ENCODE peak calls at places on chromosomes 1 and 21, in seven cellular contexts. P is amniotic epithelial cell; I is HuH-7.5; K is Karpas-422; S is astrocyte of the hippocampus; D is stimulated activated CD8-positive, alpha-beta memory T cell treated with anti-CD3 and anti-CD28 coated beads, Interleukin-15, amount 100 ng/mL, for 1 hour; J is cardiac muscle cell. F is an unnamed sample.

GRCh38 chr1:233140974-233141373 is 154.6 kb downstream of the PCNX2 start:
- DNase-seq in P (peak), I (no peak), K (no peak), S (no peak), D (no peak), J (no peak), F (no peak)

GRCh38 chr1:221439008-221439733 is 302.7 kb downstream of the DUSP10 start:
- DNase-seq in P (peak), I (no peak), K (no peak), S (peak), D (peak), J (no peak), F (peak)

GRCh38 chr1:201552941-201553341 is 14.0 kb downstream of the NAV1 start:
- DNase-seq in P (no peak), I (no peak), K (no peak), S (peak), D (no peak), J (no peak), F (no peak)

GRCh38 chr1:93635614-93636543 is 45.8 kb downstream of the BCAR3 start:
- DNase-seq in P (no peak), I (no peak), K (peak), S (peak), D (no peak), J (no peak), F (peak)

GRCh38 chr21:39687069-39687468 is 57.9 kb upstream of the IGSF5 start:
- DNase-seq in P (no peak), I (no peak), K (no peak), S (no peak), D (no peak), J (no peak), F (no peak)

GRCh38 chr1:64502924-64503323 is 33.0 kb downstream of the CACHD1 start:
- DNase-seq in P (peak), I (no peak), K (no peak), S (peak), D (no peak), J (no peak), F (peak)

GRCh38 chr1:108972941-108973340 is 9.7 kb upstream of the CLCC1 start:
- DNase-seq in P (no peak), I (no peak), K (no peak), S (no peak), D (no peak), J (no peak), F (no peak)

GRCh38 chr1:106398391-106398790 is 658.1 kb upstream of the PRMT6 start:
- DNase-seq in P (no peak), I (no peak), K (no peak), S (no peak), D (no peak), J (no peak), F (no peak)

GRCh38 chr1:168628807-168629206 is 52.4 kb downstream of the XCL1 start:
- DNase-seq in P (peak), I (no peak), K (no peak), S (peak), D (no peak), J (no peak), F (no peak)

GRCh38 chr21:38325216-38325615 is 68.4 kb downstream of the KCNJ15 start:
- DNase-seq in P (no peak), I (no peak), K (no peak), S (no peak), D (no peak), J (no peak), F (no peak)

GRCh38 chr1:150257624-150258274 is at the start of gene CA14:
- DNase-seq in P (no peak), I (no peak), K (no peak), S (peak), D (no peak), J (peak), F (no peak)

GRCh38 chr1:224433671-224434446 is 738 bp downstream of the WDR26 start:
- DNase-seq in P (peak), I (peak), K (peak), S (peak), D (no peak), J (peak), F (peak)

GRCh38 chr1:18684306-18684705 is 53.7 kb downstream of the PAX7 start:
- DNase-seq in P (no peak), I (no peak), K (no peak), S (no peak), D (no peak), J (no peak), F (no peak)

GRCh38 chr1:223411309-223411708 is 18.1 kb downstream of the CCDC185 start:
- DNase-seq in P (peak), I (no peak), K (no peak), S (peak), D (no peak), J (no peak), F (no peak)

GRCh38 chr1:8816831-8817412 is 518 bp downstream of the RERE start:
- DNase-seq in P (no peak), I (no peak), K (peak), S (no peak), D (no peak), J (peak), F (no peak)

GRCh38 chr1:5235355-5235899 is 581.0 kb downstream of the AJAP1 start:
- DNase-seq in P (no peak), I (no peak), K (no peak), S (no peak), D (no peak), J (no peak), F (no peak)

GRCh38 chr1:111249960-111250359 is 22.4 kb downstream of the CHI3L2 start:
- DNase-seq in P (no peak), I (no peak), K (no peak), S (no peak), D (no peak), J (peak), F (no peak)

GRCh38 chr1:162916407-162916806 is 55.4 kb upstream of the CCDC190 start:
- DNase-seq in P (peak), I (no peak), K (no peak), S (peak), D (no peak), J (no peak), F (peak)

GRCh38 chr1:57137980-57138379 is 172.2 kb upstream of the C8B start:
- DNase-seq in P (no peak), I (no peak), K (no peak), S (no peak), D (no peak), J (no peak), F (no peak)

GRCh38 chr1:221162939-221163338 is 283.7 kb downstream of the HLX start:
- DNase-seq in P (no peak), I (no peak), K (no peak), S (no peak), D (no peak), J (no peak), F (no peak)

GRCh38 chr1:117838911-117839310 is 90.5 kb downstream of the GDAP2 start:
- DNase-seq in P (no peak), I (no peak), K (no peak), S (peak), D (no peak), J (no peak), F (peak)

GRCh38 chr1:6967431-6968079 is 182.3 kb downstream of the CAMTA1 start:
- DNase-seq in P (no peak), I (no peak), K (peak), S (no peak), D (no peak), J (no peak), F (no peak)

F was measured in dermis microvascular lymphatic vessel endothelial cell.